ENCODE peak calls at places on chromosomes 6 and 20, in four cellular contexts. G is endodermal cell, Q is lung, J is LoVo. D is an unnamed sample.

GRCh38 chr20:45459606-45460005 is 9.9 kb upstream of the WFDC2 start:
- DNase-seq in Q (no peak), G (no peak), J (no peak), D (peak; percentile 52)

GRCh38 chr6:159094444-159095252 is 49.9 kb upstream of the TAGAP start:
- DNase-seq in J (no peak), G (peak; percentile 55), Q (no peak), D (no peak)

GRCh38 chr20:50038574-50038991 is 55.8 kb downstream of the SNAI1 start:
- DNase-seq in J (no peak), Q (no peak), G (peak; percentile 72), D (no peak)

GRCh38 chr6:158599635-158600034 is 39.7 kb downstream of the TMEM181 start:
- DNase-seq in Q (no peak), G (no peak), J (no peak), D (no peak)

GRCh38 chr6:136371951-136372350 is 82.3 kb upstream of the BCLAF1 start:
- DNase-seq in Q (no peak), G (no peak), J (no peak), D (no peak)

GRCh38 chr6:54291146-54291545 is 17.1 kb upstream of the TINAG start:
- DNase-seq in G (no peak), Q (no peak), J (no peak), D (peak; percentile 5)

GRCh38 chr20:63612276-63612931 is 14.5 kb downstream of the GMEB2 start:
- DNase-seq in J (no peak), Q (no peak), G (no peak), D (no peak)

GRCh38 chr6:151675746-151676459 is 131.6 kb upstream of the ESR1 start:
- DNase-seq in Q (peak; percentile 64), G (peak; percentile 88), J (peak; percentile 70), D (peak; percentile 40)

GRCh38 chr6:65933390-65933789 is 226.4 kb upstream of the EYS start:
- DNase-seq in G (no peak), Q (no peak), J (no peak), D (no peak)

GRCh38 chr6:44646355-44646754 is 258.8 kb downstream of the CDC5L start:
- DNase-seq in Q (no peak), J (no peak), G (no peak), D (no peak)

GRCh38 chr20:25249198-25249931 is 1.5 kb downstream of the PYGB start:
- DNase-seq in G (no peak), J (no peak), Q (no peak), D (peak; percentile 39)

GRCh38 chr6:131379951-131380350 is 193.1 kb upstream of the ARG1 start:
- DNase-seq in Q (no peak), J (no peak), G (no peak), D (no peak)

GRCh38 chr6:149264629-149265028 is 52.9 kb upstream of the TAB2 start:
- DNase-seq in G (no peak), J (no peak), Q (no peak), D (no peak)

GRCh38 chr20:41030536-41031242 is 2.1 kb downstream of the TOP1 start:
- DNase-seq in J (no peak), Q (no peak), G (no peak), D (peak; percentile 85)

GRCh38 chr20:34528921-34529297 is 12.7 kb downstream of the DYNLRB1 start:
- DNase-seq in G (no peak), J (no peak), Q (peak; percentile 64), D (no peak)

GRCh38 chr6:88650029-88650619 is 313.3 kb downstream of the RNGTT start:
- DNase-seq in Q (no peak), G (no peak), J (no peak), D (no peak)

GRCh38 chr6:105474234-105474633 is 71.4 kb upstream of the PREP start:
- DNase-seq in J (no peak), Q (no peak), G (no peak), D (no peak)

GRCh38 chr20:46905364-46906125 is 10.9 kb downstream of the EYA2 start:
- DNase-seq in Q (no peak), J (no peak), G (no peak), D (no peak)

GRCh38 chr20:34309691-34310090 is 6.5 kb upstream of the AHCY start:
- DNase-seq in G (no peak), Q (no peak), J (no peak), D (no peak)

GRCh38 chr20:38392356-38392755 is 42.8 kb downstream of the SNHG17 start:
- DNase-seq in Q (no peak), J (no peak), G (peak; percentile 61), D (no peak)

GRCh38 chr20:48096957-48097890 is 311.9 kb upstream of the SULF2 start:
- DNase-seq in J (no peak), G (no peak), Q (no peak), D (no peak)

GRCh38 chr6:127515794-127516675 is 3.1 kb downstream of the MTCL3 start:
- DNase-seq in G (peak; percentile 91), J (peak; percentile 8), Q (peak; percentile 50), D (no peak)

GRCh38 chr6:75830959-75831885 is 82.2 kb downstream of the MYO6 start:
- DNase-seq in J (no peak), G (no peak), Q (no peak), D (peak; percentile 46)

GRCh38 chr6:77457720-77458349 is 5.5 kb downstream of the HTR1B start:
- DNase-seq in G (peak; percentile 95), J (peak; percentile 49), Q (peak; percentile 67), D (peak; percentile 57)

GRCh38 chr6:71452709-71453108 is 164.1 kb downstream of the OGFRL1 start:
- DNase-seq in J (no peak), Q (no peak), G (no peak), D (no peak)

GRCh38 chr20:36866681-36867485 is 9.1 kb upstream of the TLDC2 start:
- DNase-seq in J (no peak), G (no peak), Q (no peak), D (peak; percentile 44)

GRCh38 chr6:26016326-26017275 is 54.0 kb downstream of the TRIM38 start:
- DNase-seq in G (peak; percentile 50), Q (no peak), J (no peak), D (no peak)

GRCh38 chr6:16337280-16337975 is 99.0 kb downstream of the GMPR start:
- DNase-seq in J (no peak), Q (peak; percentile 63), G (peak; percentile 49), D (no peak)

GRCh38 chr6:106540432-106540831 is 88.9 kb downstream of the RTN4IP1 start:
- DNase-seq in J (no peak), G (no peak), Q (no peak), D (no peak)

GRCh38 chr6:35557239-35557638 is 44.5 kb upstream of the TULP1 start:
- DNase-seq in G (no peak), J (no peak), Q (no peak), D (no peak)

GRCh38 chr6:31884528-31885035 is 5.8 kb upstream of the SLC44A4 start:
- DNase-seq in J (no peak), G (no peak), Q (no peak), D (no peak)

GRCh38 chr6:7528565-7528964 is 12.9 kb upstream of the DSP start:
- DNase-seq in J (no peak), G (no peak), Q (no peak), D (peak; percentile 14)